ENCODE peak calls at places on chromosomes 3 and 15, in six cellular contexts. J, Z, N, A, T and S are unnamed samples.

GRCh38 chr3:94043285-94043684 is 14.9 kb upstream of the STX19 start:
- DNase-seq in N (no peak), A (no peak), J (no peak), Z (no peak), T (no peak), S (no peak)

GRCh38 chr3:142087676-142088075 is 61.7 kb downstream of the TFDP2 start:
- DNase-seq in Z (no peak), T (no peak), A (no peak), J (no peak), N (no peak), S (peak; percentile 84)

GRCh38 chr3:115236496-115236895 is 89.4 kb upstream of the ZBTB20 start:
- DNase-seq in J (no peak), N (no peak), Z (no peak), A (no peak), T (no peak), S (no peak)

GRCh38 chr3:77773084-77773483 is 733.2 kb downstream of the ROBO2 start:
- DNase-seq in T (no peak), A (no peak), J (no peak), N (no peak), Z (no peak), S (no peak)

GRCh38 chr3:173191611-173192010 is 50.6 kb upstream of the SPATA16 start:
- DNase-seq in N (no peak), Z (no peak), A (peak; percentile 86), T (no peak), J (no peak), S (peak; percentile 17)

GRCh38 chr3:129417354-129417753 is 11.1 kb downstream of the EFCAB12 start:
- DNase-seq in J (no peak), T (no peak), N (no peak), A (no peak), Z (no peak), S (no peak)

GRCh38 chr15:57218826-57219576 is 157.3 kb upstream of the CGNL1 start:
- DNase-seq in N (no peak), T (no peak), J (no peak), A (no peak), Z (no peak), S (peak; percentile 18)

GRCh38 chr3:8641472-8641871 is 3.1 kb downstream of the SSUH2 start:
- DNase-seq in N (no peak), J (no peak), Z (no peak), A (no peak), T (no peak), S (no peak)

GRCh38 chr3:166071-166470 is 30.5 kb upstream of the CHL1 start:
- DNase-seq in N (no peak), J (no peak), Z (no peak), A (no peak), T (no peak), S (no peak)

GRCh38 chr3:107241217-107241616 is 136.0 kb upstream of the CCDC54 start:
- DNase-seq in Z (peak; percentile 63), T (no peak), A (no peak), N (peak; percentile 5), J (no peak), S (peak; percentile 48)

GRCh38 chr15:89364741-89365450 is 30.3 kb upstream of the POLG start:
- DNase-seq in Z (no peak), N (no peak), J (no peak), A (no peak), T (no peak), S (no peak)

GRCh38 chr3:180264479-180264878 is 227.7 kb upstream of the PEX5L start:
- DNase-seq in N (no peak), Z (no peak), T (no peak), A (no peak), J (no peak), S (no peak)

GRCh38 chr15:46616033-46616432 is 981.2 kb downstream of the SQOR start:
- DNase-seq in T (no peak), Z (no peak), J (no peak), N (no peak), A (no peak), S (no peak)

GRCh38 chr3:34011171-34012101 is 213.0 kb downstream of the PDCD6IP start:
- DNase-seq in T (no peak), J (no peak), Z (no peak), A (no peak), N (no peak), S (no peak)

GRCh38 chr3:159929181-159929893 is 59.3 kb upstream of the IL12A start:
- DNase-seq in A (no peak), T (peak; percentile 33), Z (peak; percentile 49), J (no peak), N (no peak), S (peak; percentile 31)

GRCh38 chr3:158105124-158105709 is 1.0 kb downstream of the SHOX2 start:
- DNase-seq in A (no peak), J (no peak), Z (peak; percentile 62), N (no peak), T (no peak), S (no peak)

GRCh38 chr3:177553586-177553985 is 356.3 kb upstream of the TBL1XR1 start:
- DNase-seq in N (no peak), Z (no peak), T (no peak), J (no peak), A (no peak), S (no peak)

GRCh38 chr3:160921020-160921635 is 165.1 kb downstream of the PPM1L start:
- DNase-seq in A (no peak), Z (peak; percentile 52), J (no peak), N (no peak), T (no peak), S (peak; percentile 49)